ENCODE peak calls at places on chromosome 14, in ten cellular contexts. V is heart left ventricle; Z is kidney epithelial cell; P is naive thymus-derived CD4-positive, alpha-beta T cell; G is transverse colon; W is OCI-LY7; R is GM12865; O is RWPE2; H is lower leg skin; U is cardiac muscle cell. D is an unnamed sample.
A peak's percentile ranks its signal among the peaks of the same experiment; 100 is the strongest.

GRCh38 chr14:99273025-99273723 is 1.2 kb upstream of the BCL11B start:
- DNase-seq in V (no peak), Z (no peak), P (no peak), G (peak; percentile 63), W (no peak), R (no peak), O (no peak), H (peak; percentile 60), U (peak; percentile 19), D (no peak)

GRCh38 chr14:54676822-54677708 is 110.1 kb downstream of the SAMD4A start:
- DNase-seq in V (peak; percentile 39), Z (peak; percentile 94), P (no peak), G (no peak), W (no peak), R (no peak), O (no peak), H (no peak), U (peak; percentile 95), D (no peak)

GRCh38 chr14:101925152-101925551 is 39.2 kb upstream of the DYNC1H1 start:
- DNase-seq in V (no peak), Z (no peak), P (no peak), G (no peak), W (no peak), R (no peak), O (no peak), H (no peak), U (no peak), D (no peak)

GRCh38 chr14:35332517-35333346 is 40.5 kb downstream of the PSMA6 start:
- DNase-seq in V (no peak), Z (no peak), P (peak; percentile 40), G (peak; percentile 73), W (no peak), R (peak; percentile 64), O (no peak), H (no peak), U (no peak), D (peak; percentile 49)

GRCh38 chr14:95098984-95099599 is 58.2 kb downstream of the DICER1 start:
- DNase-seq in V (peak; percentile 64), Z (no peak), P (no peak), G (peak; percentile 63), W (peak; percentile 58), R (peak; percentile 23), O (no peak), H (peak; percentile 60), U (peak; percentile 79), D (no peak)

GRCh38 chr14:100589760-100590469 is 2.7 kb upstream of the BEGAIN start:
- DNase-seq in V (no peak), Z (no peak), P (no peak), G (no peak), W (no peak), R (no peak), O (peak; percentile 46), H (no peak), U (no peak), D (peak; percentile 17)

GRCh38 chr14:103134919-103135318 is 11.7 kb downstream of the TNFAIP2 start:
- DNase-seq in V (no peak), Z (no peak), P (no peak), G (no peak), W (no peak), R (no peak), O (no peak), H (no peak), U (no peak), D (no peak)

GRCh38 chr14:28381656-28382055 is 384.9 kb upstream of the FOXG1 start:
- DNase-seq in V (no peak), Z (no peak), P (no peak), G (no peak), W (no peak), R (no peak), O (no peak), H (no peak), U (no peak), D (no peak)

GRCh38 chr14:77306406-77307098 is 14.1 kb downstream of the POMT2 start:
- DNase-seq in V (no peak), Z (no peak), P (no peak), G (no peak), W (no peak), R (no peak), O (no peak), H (no peak), U (no peak), D (no peak)

GRCh38 chr14:69943084-69943797 is 64.0 kb downstream of the SMOC1 start:
- DNase-seq in V (no peak), Z (no peak), P (no peak), G (no peak), W (no peak), R (no peak), O (no peak), H (no peak), U (no peak), D (no peak)

DNA sequence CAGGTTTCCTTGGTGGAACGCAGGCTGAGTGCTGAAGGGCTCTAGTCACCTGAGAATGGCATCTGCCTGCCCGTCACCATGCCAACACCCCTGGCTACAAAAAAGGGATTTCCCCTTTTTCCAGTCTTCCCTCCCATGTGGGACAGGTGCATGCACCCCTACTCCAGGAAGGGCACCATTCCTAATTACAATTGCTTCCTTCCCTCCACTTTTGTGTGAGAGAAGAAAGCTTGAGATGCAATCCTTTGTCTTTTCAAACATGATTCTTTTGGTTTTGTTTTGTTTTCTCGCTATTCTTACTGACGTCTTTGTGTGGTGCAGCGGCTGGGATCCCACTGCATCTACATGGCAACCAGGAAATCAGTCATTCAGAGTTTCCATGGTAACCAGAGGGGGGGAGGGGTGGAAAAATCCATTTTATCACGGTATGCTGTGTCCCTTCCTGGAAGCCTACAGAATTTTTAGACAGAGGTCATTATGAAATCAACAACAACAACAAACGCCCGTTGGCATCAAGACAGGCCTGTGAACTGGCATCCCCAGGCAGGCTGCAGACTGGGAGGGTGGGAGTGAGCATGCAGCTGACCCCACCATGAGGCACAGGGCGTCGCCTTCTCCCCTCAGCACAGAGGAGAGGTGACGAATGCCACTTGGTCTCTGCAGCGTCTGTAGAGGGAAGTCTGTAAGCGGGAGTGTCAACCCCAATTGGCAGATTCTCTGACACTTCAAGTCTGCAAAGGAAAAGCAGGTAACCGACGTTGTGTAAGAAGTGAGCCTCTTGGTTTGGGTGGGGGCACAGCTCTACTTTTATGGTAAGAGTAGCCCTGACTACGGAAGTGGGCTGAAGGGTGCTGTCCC is 13.6 kb upstream of the GNG2 start:
- DNase-seq in V (peak; percentile 33), Z (peak; percentile 26), P (peak; percentile 97), G (peak; percentile 67), W (peak; percentile 96), R (peak; percentile 96), O (no peak), H (peak; percentile 46), U (peak; percentile 86), D (peak; percentile 56)
- H3K4me3 ChIP-seq in V (peak overlapping the region; percentile 16), Z (no peak overlapping the region), P (peak overlapping the region; percentile 63), G (peak overlapping the region; percentile 14), W (peak overlapping the region; percentile 66), R (peak overlapping the region; percentile 68), O (no peak overlapping the region), H (no peak overlapping the region), U (no peak overlapping the region), D (no peak overlapping the region)

GRCh38 chr14:56487761-56488160 is 91.8 kb upstream of the TMEM260 start:
- DNase-seq in V (no peak), Z (no peak), P (no peak), G (no peak), W (no peak), R (no peak), O (no peak), H (no peak), U (peak; percentile 40), D (no peak)
- H3K4me3 ChIP-seq in V (no peak overlapping the region), Z (no peak overlapping the region), P (no peak overlapping the region), G (no peak overlapping the region), W (no peak overlapping the region), R (no peak overlapping the region), O (no peak overlapping the region), H (no peak overlapping the region), U (no peak overlapping the region), D (no peak overlapping the region)

GRCh38 chr14:96592591-96593388 is 90.6 kb downstream of the PAPOLA start:
- DNase-seq in V (peak; percentile 25), Z (no peak), P (peak; percentile 32), G (peak; percentile 50), W (no peak), R (peak; percentile 56), O (no peak), H (no peak), U (peak; percentile 53), D (peak; percentile 42)
- H3K4me3 ChIP-seq in V (peak overlapping the region; percentile 48), Z (peak overlapping the region; percentile 40), P (peak overlapping the region; percentile 79), G (peak overlapping the region; percentile 48), W (no peak overlapping the region), R (peak overlapping the region; percentile 60), O (peak overlapping the region; percentile 24), H (no peak overlapping the region), U (peak overlapping the region; percentile 32), D (peak overlapping the region; percentile 17)

DNA sequence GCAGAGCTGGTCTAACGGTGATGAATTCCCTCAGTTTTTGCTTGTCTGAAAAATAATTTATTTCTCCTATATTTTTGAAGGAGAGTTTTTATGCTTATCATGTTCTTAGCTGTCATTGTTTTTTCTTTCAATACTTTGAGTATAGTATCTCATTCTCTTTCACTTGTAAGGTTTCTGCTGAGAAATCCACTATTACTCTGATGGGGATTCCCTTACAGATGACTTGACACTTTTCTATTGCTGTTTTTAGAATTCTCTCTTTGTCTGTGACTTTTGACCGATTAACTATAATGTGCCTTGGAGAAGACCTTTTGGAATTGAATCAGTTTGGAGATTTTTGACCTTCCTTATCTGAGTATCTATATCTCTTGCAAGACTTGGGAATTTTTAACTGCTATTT is 139.6 kb downstream of the PRKD1 start:
- DNase-seq in V (no peak), Z (no peak), P (no peak), G (no peak), W (no peak), R (no peak), O (no peak), H (no peak), U (no peak), D (no peak)
- H3K4me3 ChIP-seq in V (no peak overlapping the region), Z (no peak overlapping the region), P (no peak overlapping the region), G (no peak overlapping the region), W (no peak overlapping the region), R (no peak overlapping the region), O (no peak overlapping the region), H (no peak overlapping the region), U (no peak overlapping the region), D (no peak overlapping the region)

D was measured in left lung.